ENCODE peak calls at places on chromosomes 4 and X, in six cellular contexts. One of them, this sample, is unnamed.

GRCh38 chr4:24137596-24137962 is 247.7 kb upstream of the PPARGC1A start:
- DNase-seq in A549: no peak
- DNase-seq in GM12878: no peak
- DNase-seq in K562: no peak
- DNase-seq in endothelial cell of umbilical vein: no peak
- DNase-seq in HepG2: peak
- DNase-seq in this sample: no peak

GRCh38 chrX:119228506-119229290 is 7.4 kb upstream of the PGRMC1 start:
- DNase-seq in A549: peak
- DNase-seq in GM12878: no peak
- DNase-seq in K562: no peak
- DNase-seq in endothelial cell of umbilical vein: peak
- DNase-seq in HepG2: no peak
- DNase-seq in this sample: no peak

GRCh38 chr4:173040200-173040599 is 128.4 kb upstream of the GALNT7 start:
- DNase-seq in A549: no peak
- DNase-seq in GM12878: no peak
- DNase-seq in K562: no peak
- DNase-seq in endothelial cell of umbilical vein: peak
- DNase-seq in HepG2: no peak
- DNase-seq in this sample: no peak

GRCh38 chr4:71267244-71267643 is 71.6 kb upstream of the SLC4A4 start:
- DNase-seq in A549: no peak
- DNase-seq in GM12878: no peak
- DNase-seq in K562: no peak
- DNase-seq in endothelial cell of umbilical vein: no peak
- DNase-seq in HepG2: no peak
- DNase-seq in this sample: no peak

GRCh38 chrX:28586891-28587635 is at the start of gene IL1RAPL1:
- DNase-seq in A549: peak
- DNase-seq in GM12878: no peak
- DNase-seq in K562: no peak
- DNase-seq in endothelial cell of umbilical vein: peak
- DNase-seq in HepG2: no peak
- DNase-seq in this sample: peak

GRCh38 chr4:6751611-6752485 is 30.7 kb upstream of the KIAA0232 start:
- DNase-seq in A549: no peak
- DNase-seq in GM12878: no peak
- DNase-seq in K562: peak
- DNase-seq in endothelial cell of umbilical vein: no peak
- DNase-seq in HepG2: no peak
- DNase-seq in this sample: no peak

GRCh38 chrX:30612250-30612655 is 34.7 kb upstream of the TASL start:
- DNase-seq in A549: no peak
- DNase-seq in GM12878: no peak
- DNase-seq in K562: no peak
- DNase-seq in endothelial cell of umbilical vein: no peak
- DNase-seq in HepG2: peak
- DNase-seq in this sample: peak

GRCh38 chr4:82782626-82783025 is 16.0 kb downstream of the SCD5 start:
- DNase-seq in A549: no peak
- DNase-seq in GM12878: no peak
- DNase-seq in K562: no peak
- DNase-seq in endothelial cell of umbilical vein: no peak
- DNase-seq in HepG2: no peak
- DNase-seq in this sample: no peak

GRCh38 chr4:111854494-111855087 is 290.7 kb upstream of the FAM241A start:
- DNase-seq in A549: peak
- DNase-seq in GM12878: no peak
- DNase-seq in K562: peak
- DNase-seq in endothelial cell of umbilical vein: peak
- DNase-seq in HepG2: peak
- DNase-seq in this sample: peak

GRCh38 chr4:142572076-142572475 is 274.0 kb downstream of the INPP4B start:
- DNase-seq in A549: no peak
- DNase-seq in GM12878: no peak
- DNase-seq in K562: no peak
- DNase-seq in endothelial cell of umbilical vein: no peak
- DNase-seq in HepG2: no peak
- DNase-seq in this sample: no peak

GRCh38 chr4:154781126-154781982 is at the start of gene RBM46:
- DNase-seq in A549: no peak
- DNase-seq in GM12878: no peak
- DNase-seq in K562: no peak
- DNase-seq in endothelial cell of umbilical vein: no peak
- DNase-seq in HepG2: no peak
- DNase-seq in this sample: no peak

GRCh38 chr4:151991001-151991883 is 230.4 kb upstream of the GATB start:
- DNase-seq in A549: no peak
- DNase-seq in GM12878: no peak
- DNase-seq in K562: no peak
- DNase-seq in endothelial cell of umbilical vein: no peak
- DNase-seq in HepG2: no peak
- DNase-seq in this sample: no peak

GRCh38 chr4:10891866-10892265 is 207.3 kb upstream of the CLNK start:
- DNase-seq in A549: no peak
- DNase-seq in GM12878: no peak
- DNase-seq in K562: no peak
- DNase-seq in endothelial cell of umbilical vein: no peak
- DNase-seq in HepG2: no peak
- DNase-seq in this sample: no peak

GRCh38 chr4:1315306-1315705 is 25.6 kb downstream of the MAEA start:
- DNase-seq in A549: no peak
- DNase-seq in GM12878: no peak
- DNase-seq in K562: no peak
- DNase-seq in endothelial cell of umbilical vein: no peak
- DNase-seq in HepG2: no peak
- DNase-seq in this sample: no peak

GRCh38 chrX:115047181-115047580 is 29.8 kb upstream of the IL13RA2 start:
- DNase-seq in A549: no peak
- DNase-seq in GM12878: no peak
- DNase-seq in K562: no peak
- DNase-seq in endothelial cell of umbilical vein: no peak
- DNase-seq in HepG2: no peak
- DNase-seq in this sample: no peak

GRCh38 chr4:162162672-162163071 is 1.1 kb downstream of the FSTL5 start:
- DNase-seq in A549: no peak
- DNase-seq in GM12878: no peak
- DNase-seq in K562: no peak
- DNase-seq in endothelial cell of umbilical vein: no peak
- DNase-seq in HepG2: no peak
- DNase-seq in this sample: no peak

GRCh38 chr4:6217716-6218381 is 17.5 kb upstream of the JAKMIP1 start:
- DNase-seq in A549: no peak
- DNase-seq in GM12878: peak
- DNase-seq in K562: no peak
- DNase-seq in endothelial cell of umbilical vein: no peak
- DNase-seq in HepG2: no peak
- DNase-seq in this sample: no peak

GRCh38 chr4:157459789-157460188 is 239.3 kb downstream of the GRIA2 start:
- DNase-seq in A549: no peak
- DNase-seq in GM12878: no peak
- DNase-seq in K562: no peak
- DNase-seq in endothelial cell of umbilical vein: no peak
- DNase-seq in HepG2: peak
- DNase-seq in this sample: no peak

GRCh38 chrX:65608021-65608420 is 59.4 kb upstream of the MSN start:
- DNase-seq in A549: no peak
- DNase-seq in GM12878: no peak
- DNase-seq in K562: no peak
- DNase-seq in endothelial cell of umbilical vein: no peak
- DNase-seq in HepG2: no peak
- DNase-seq in this sample: no peak

GRCh38 chrX:153624196-153625091 is 22.6 kb upstream of the DUSP9 start:
- DNase-seq in A549: no peak
- DNase-seq in GM12878: no peak
- DNase-seq in K562: no peak
- DNase-seq in endothelial cell of umbilical vein: no peak
- DNase-seq in HepG2: peak
- DNase-seq in this sample: no peak
- TF ChIP-seq POLR2A in A549: no peak
- TF ChIP-seq POLR2A in GM12878: no peak
- TF ChIP-seq POLR2A in K562: no peak
- TF ChIP-seq POLR2A in endothelial cell of umbilical vein: no peak
- TF ChIP-seq POLR2A in HepG2: no peak
- TF ChIP-seq POLR2A in this sample: no peak

GRCh38 chrX:132171881-132172280 is 44.1 kb upstream of the FRMD7 start:
- DNase-seq in A549: no peak
- DNase-seq in GM12878: no peak
- DNase-seq in K562: no peak
- DNase-seq in endothelial cell of umbilical vein: no peak
- DNase-seq in HepG2: no peak
- DNase-seq in this sample: no peak
- TF ChIP-seq MYC in A549: no peak
- TF ChIP-seq MYC in GM12878: no peak
- TF ChIP-seq MYC in K562: no peak
- TF ChIP-seq MYC in endothelial cell of umbilical vein: no peak
- TF ChIP-seq MYC in HepG2: no peak
- TF ChIP-seq MYC in this sample: no peak

GRCh38 chrX:124736553-124737240 is 390.3 kb downstream of the SH2D1A start:
- DNase-seq in A549: no peak
- DNase-seq in GM12878: no peak
- DNase-seq in K562: peak
- DNase-seq in endothelial cell of umbilical vein: no peak
- DNase-seq in HepG2: no peak
- DNase-seq in this sample: no peak
- H3K4me3 ChIP-seq in A549: no peak
- H3K4me3 ChIP-seq in GM12878: no peak
- H3K4me3 ChIP-seq in K562: no peak
- H3K4me3 ChIP-seq in endothelial cell of umbilical vein: no peak
- H3K4me3 ChIP-seq in HepG2: no peak
- H3K4me3 ChIP-seq in this sample: no peak

GRCh38 chrX:41591906-41592305 is 96.9 kb upstream of the GPR34 start:
- DNase-seq in A549: no peak
- DNase-seq in GM12878: no peak
- DNase-seq in K562: no peak
- DNase-seq in endothelial cell of umbilical vein: no peak
- DNase-seq in HepG2: no peak
- DNase-seq in this sample: no peak
- TF ChIP-seq POLR2A in A549: no peak
- TF ChIP-seq POLR2A in GM12878: no peak
- TF ChIP-seq POLR2A in K562: no peak
- TF ChIP-seq POLR2A in endothelial cell of umbilical vein: no peak
- TF ChIP-seq POLR2A in HepG2: no peak
- TF ChIP-seq POLR2A in this sample: no peak

DNA sequence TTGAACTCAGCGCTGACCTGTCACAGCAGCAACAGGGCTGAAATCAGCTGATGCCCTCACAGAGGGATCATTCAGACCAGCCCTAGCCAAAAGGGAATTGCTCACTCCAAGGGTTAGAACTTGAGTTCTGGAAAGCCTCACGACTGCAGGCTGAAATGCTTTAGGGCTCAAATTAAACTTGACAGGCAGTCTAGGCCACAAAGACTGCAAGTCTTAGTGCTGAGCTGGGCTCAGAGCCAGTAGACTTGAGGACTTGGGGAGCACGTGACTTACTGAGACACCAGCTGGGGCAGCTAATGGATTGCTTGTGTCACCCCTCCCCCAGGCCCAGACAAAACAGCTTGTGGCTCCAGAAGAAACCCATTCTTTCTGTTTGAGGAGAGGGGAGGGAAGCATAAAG is 119.0 kb upstream of the SLC6A14 start:
- DNase-seq in A549: no peak
- DNase-seq in GM12878: no peak
- DNase-seq in K562: no peak
- DNase-seq in endothelial cell of umbilical vein: no peak
- DNase-seq in HepG2: no peak
- DNase-seq in this sample: no peak
- TF ChIP-seq MYC in A549: no peak
- TF ChIP-seq MYC in GM12878: no peak
- TF ChIP-seq MYC in K562: no peak
- TF ChIP-seq MYC in endothelial cell of umbilical vein: no peak
- TF ChIP-seq MYC in HepG2: no peak
- TF ChIP-seq MYC in this sample: no peak

GRCh38 chrX:110415440-110416167 is 57.0 kb downstream of the RTL9 start:
- DNase-seq in A549: no peak
- DNase-seq in GM12878: no peak
- DNase-seq in K562: no peak
- DNase-seq in endothelial cell of umbilical vein: no peak
- DNase-seq in HepG2: no peak
- DNase-seq in this sample: no peak

GRCh38 chrX:110418857-110419249 is 60.2 kb downstream of the RTL9 start:
- DNase-seq in A549: no peak
- DNase-seq in GM12878: no peak
- DNase-seq in K562: no peak
- DNase-seq in endothelial cell of umbilical vein: no peak
- DNase-seq in HepG2: no peak
- DNase-seq in this sample: no peak

GRCh38 chrX:110417128-110417527 is 58.5 kb downstream of the RTL9 start:
- DNase-seq in A549: no peak
- DNase-seq in GM12878: no peak
- DNase-seq in K562: no peak
- DNase-seq in endothelial cell of umbilical vein: no peak
- DNase-seq in HepG2: no peak
- DNase-seq in this sample: no peak

GRCh38 chrX:110420771-110421498 is 62.3 kb downstream of the RTL9 start:
- DNase-seq in A549: peak
- DNase-seq in GM12878: no peak
- DNase-seq in K562: peak
- DNase-seq in endothelial cell of umbilical vein: no peak
- DNase-seq in HepG2: no peak
- DNase-seq in this sample: peak

GRCh38 chrX:110418220-110418856 is 59.7 kb downstream of the RTL9 start:
- DNase-seq in A549: peak
- DNase-seq in GM12878: no peak
- DNase-seq in K562: peak
- DNase-seq in endothelial cell of umbilical vein: peak
- DNase-seq in HepG2: no peak
- DNase-seq in this sample: peak
- H3K4me3 ChIP-seq in A549: no peak
- H3K4me3 ChIP-seq in GM12878: no peak
- H3K4me3 ChIP-seq in K562: no peak
- H3K4me3 ChIP-seq in endothelial cell of umbilical vein: no peak
- H3K4me3 ChIP-seq in HepG2: peak
- H3K4me3 ChIP-seq in this sample: no peak

GRCh38 chrX:23788521-23788920 is 5.5 kb downstream of the SAT1 start:
- DNase-seq in A549: peak
- DNase-seq in GM12878: no peak
- DNase-seq in K562: no peak
- DNase-seq in endothelial cell of umbilical vein: no peak
- DNase-seq in HepG2: no peak
- DNase-seq in this sample: no peak
- TF ChIP-seq POLR2A in A549: no peak
- TF ChIP-seq POLR2A in GM12878: no peak
- TF ChIP-seq POLR2A in K562: no peak
- TF ChIP-seq POLR2A in endothelial cell of umbilical vein: no peak
- TF ChIP-seq POLR2A in HepG2: no peak
- TF ChIP-seq POLR2A in this sample: no peak

This sample was measured in NB4.